ENCODE peak calls at places on chromosomes 11 and 22, in seven cellular contexts. One of them, this sample, is unnamed.

GRCh38 chr11:122180435-122180834 is 64.4 kb upstream of the BLID start:
- DNase-seq in NCI-H1092: no peak
- DNase-seq in ELR: peak
- DNase-seq in suprapubic skin: no peak
- DNase-seq in iPS-NIHi11: no peak
- DNase-seq in occipital lobe: no peak
- DNase-seq in activated naive CD4-positive, alpha-beta T cell treated with Interleukin-2 at 50 U/mL for 16 hours: no peak
- DNase-seq in this sample: no peak

GRCh38 chr22:26579331-26579886 is 10.5 kb downstream of the TPST2 start:
- DNase-seq in occipital lobe: no peak
- DNase-seq in ELR: no peak
- DNase-seq in iPS-NIHi11: no peak
- DNase-seq in activated naive CD4-positive, alpha-beta T cell treated with Interleukin-2 at 50 U/mL for 16 hours: peak
- DNase-seq in NCI-H1092: no peak
- DNase-seq in suprapubic skin: no peak
- DNase-seq in this sample: no peak

GRCh38 chr11:77287615-77288273 is 13.7 kb downstream of the GDPD4 start:
- DNase-seq in iPS-NIHi11: no peak
- DNase-seq in suprapubic skin: no peak
- DNase-seq in activated naive CD4-positive, alpha-beta T cell treated with Interleukin-2 at 50 U/mL for 16 hours: no peak
- DNase-seq in ELR: peak
- DNase-seq in occipital lobe: no peak
- DNase-seq in NCI-H1092: no peak
- DNase-seq in this sample: no peak

GRCh38 chr22:19109198-19110063 is 12.8 kb downstream of the DGCR2 start:
- DNase-seq in ELR: peak
- DNase-seq in iPS-NIHi11: no peak
- DNase-seq in occipital lobe: no peak
- DNase-seq in activated naive CD4-positive, alpha-beta T cell treated with Interleukin-2 at 50 U/mL for 16 hours: peak
- DNase-seq in NCI-H1092: no peak
- DNase-seq in suprapubic skin: no peak
- DNase-seq in this sample: no peak

GRCh38 chr11:34068098-34068497 is 16.6 kb downstream of the CAPRIN1 start:
- DNase-seq in suprapubic skin: no peak
- DNase-seq in ELR: peak
- DNase-seq in iPS-NIHi11: no peak
- DNase-seq in activated naive CD4-positive, alpha-beta T cell treated with Interleukin-2 at 50 U/mL for 16 hours: no peak
- DNase-seq in NCI-H1092: no peak
- DNase-seq in occipital lobe: no peak
- DNase-seq in this sample: no peak

GRCh38 chr11:34492806-34493414 is 20.7 kb downstream of the ELF5 start:
- DNase-seq in iPS-NIHi11: peak
- DNase-seq in activated naive CD4-positive, alpha-beta T cell treated with Interleukin-2 at 50 U/mL for 16 hours: peak
- DNase-seq in NCI-H1092: peak
- DNase-seq in suprapubic skin: no peak
- DNase-seq in occipital lobe: peak
- DNase-seq in ELR: peak
- DNase-seq in this sample: peak

GRCh38 chr11:125941606-125942275 is 4.1 kb upstream of the VSIG10L2 start:
- DNase-seq in suprapubic skin: peak
- DNase-seq in NCI-H1092: peak
- DNase-seq in ELR: peak
- DNase-seq in occipital lobe: no peak
- DNase-seq in activated naive CD4-positive, alpha-beta T cell treated with Interleukin-2 at 50 U/mL for 16 hours: peak
- DNase-seq in iPS-NIHi11: peak
- DNase-seq in this sample: peak

GRCh38 chr11:14357843-14358728 is 897 bp downstream of the RRAS2 start:
- DNase-seq in NCI-H1092: no peak
- DNase-seq in iPS-NIHi11: peak
- DNase-seq in suprapubic skin: peak
- DNase-seq in activated naive CD4-positive, alpha-beta T cell treated with Interleukin-2 at 50 U/mL for 16 hours: peak
- DNase-seq in occipital lobe: no peak
- DNase-seq in ELR: peak
- DNase-seq in this sample: no peak

GRCh38 chr11:27718853-27719574 is 18.8 kb upstream of the BDNF start:
- DNase-seq in occipital lobe: no peak
- DNase-seq in iPS-NIHi11: peak
- DNase-seq in ELR: peak
- DNase-seq in NCI-H1092: peak
- DNase-seq in activated naive CD4-positive, alpha-beta T cell treated with Interleukin-2 at 50 U/mL for 16 hours: no peak
- DNase-seq in suprapubic skin: no peak
- DNase-seq in this sample: no peak

GRCh38 chr11:9851366-9851765 is 187.5 kb downstream of the SWAP70 start:
- DNase-seq in occipital lobe: no peak
- DNase-seq in suprapubic skin: no peak
- DNase-seq in NCI-H1092: no peak
- DNase-seq in iPS-NIHi11: no peak
- DNase-seq in ELR: peak
- DNase-seq in activated naive CD4-positive, alpha-beta T cell treated with Interleukin-2 at 50 U/mL for 16 hours: no peak
- DNase-seq in this sample: no peak

GRCh38 chr22:23822101-23822671 is 16.6 kb downstream of the DERL3 start:
- DNase-seq in ELR: no peak
- DNase-seq in activated naive CD4-positive, alpha-beta T cell treated with Interleukin-2 at 50 U/mL for 16 hours: no peak
- DNase-seq in iPS-NIHi11: no peak
- DNase-seq in occipital lobe: no peak
- DNase-seq in suprapubic skin: no peak
- DNase-seq in NCI-H1092: no peak
- DNase-seq in this sample: no peak

GRCh38 chr11:123543796-123544195 is 110.6 kb downstream of the SCN3B start:
- DNase-seq in iPS-NIHi11: no peak
- DNase-seq in NCI-H1092: no peak
- DNase-seq in suprapubic skin: no peak
- DNase-seq in activated naive CD4-positive, alpha-beta T cell treated with Interleukin-2 at 50 U/mL for 16 hours: no peak
- DNase-seq in ELR: peak
- DNase-seq in occipital lobe: no peak
- DNase-seq in this sample: no peak

This sample was measured in right atrium auricular region.